ENCODE peak calls at places on chromosomes 13 and 19, in six cellular contexts. G, I, F, B, T and K are unnamed samples.
A peak's percentile ranks its signal among the peaks of the same experiment; 100 is the strongest.

GRCh38 chr19:56350416-56351045 is 35.9 kb upstream of the ZSCAN5A start:
- DNase-seq in B (peak; percentile 11), I (no peak), F (peak; percentile 40), G (peak; percentile 54), T (peak; percentile 55), K (peak; percentile 56)

GRCh38 chr13:26465954-26466353 is 91.5 kb upstream of the WASF3 start:
- DNase-seq in B (no peak), T (no peak), G (no peak), I (no peak), F (no peak), K (no peak)

GRCh38 chr13:23686948-23687347 is 116.7 kb downstream of the TNFRSF19 start:
- DNase-seq in I (no peak), T (no peak), F (no peak), G (no peak), B (no peak), K (no peak)

GRCh38 chr13:21240586-21240985 is 64.1 kb downstream of the MRPL57 start:
- DNase-seq in F (no peak), B (no peak), G (no peak), I (no peak), T (no peak), K (peak; percentile 59)

GRCh38 chr13:39385621-39386231 is 217.3 kb downstream of the LHFPL6 start:
- DNase-seq in F (no peak), G (no peak), B (no peak), T (no peak), I (no peak), K (no peak)

GRCh38 chr13:88246239-88246638 is 575.1 kb downstream of the SLITRK5 start:
- DNase-seq in T (no peak), F (peak; percentile 3), B (no peak), G (no peak), I (no peak), K (peak; percentile 17)

GRCh38 chr19:45556835-45557234 is 27.8 kb downstream of the OPA3 start:
- DNase-seq in B (no peak), F (no peak), I (no peak), G (peak; percentile 28), T (no peak), K (no peak)

GRCh38 chr13:109111141-109111540 is 481.7 kb downstream of the MYO16 start:
- DNase-seq in F (no peak), B (no peak), I (no peak), G (no peak), T (no peak), K (no peak)

GRCh38 chr13:21674271-21675009 is 3.6 kb downstream of the FGF9 start:
- DNase-seq in B (no peak), T (peak; percentile 42), G (peak; percentile 33), I (peak; percentile 81), F (no peak), K (peak; percentile 66)

GRCh38 chr13:64369121-64369520 is 2861.0 kb downstream of the PCDH9 start:
- DNase-seq in G (no peak), T (no peak), B (no peak), I (no peak), F (no peak), K (peak; percentile 6)

GRCh38 chr19:47156861-47157454 is 26.3 kb downstream of the SAE1 start:
- DNase-seq in T (no peak), I (no peak), B (peak; percentile 24), G (no peak), F (no peak), K (peak; percentile 46)

DNA sequence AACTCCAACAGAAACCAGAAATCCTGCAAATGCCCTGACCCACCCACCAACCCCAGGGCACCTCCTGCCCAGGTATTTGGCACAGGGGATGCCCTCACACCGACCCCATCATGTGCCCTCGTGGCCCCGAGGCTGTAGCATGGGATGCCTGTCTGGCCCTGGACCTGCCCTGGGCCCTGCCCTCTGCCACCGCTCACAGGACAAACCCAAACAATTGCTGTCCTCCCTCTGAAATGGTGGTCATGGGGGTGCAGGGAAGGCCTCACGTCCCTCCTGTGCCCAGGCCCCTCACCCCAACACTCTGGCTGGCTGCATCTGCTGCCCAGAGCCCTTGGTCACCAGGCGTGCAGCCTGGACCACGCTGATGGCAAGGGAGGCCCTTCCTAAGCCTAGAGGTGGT is 2.1 kb upstream of the ZNF181 start:
- DNase-seq in B (no peak), G (no peak), F (no peak), T (no peak), I (no peak), K (no peak)
- H3K4me3 ChIP-seq in B (no peak overlapping the region), G (no peak overlapping the region), F (no peak overlapping the region), T (no peak overlapping the region), I (no peak overlapping the region), K (no peak overlapping the region)

GRCh38 chr13:111202745-111203144 is 87.6 kb downstream of the ARHGEF7 start:
- DNase-seq in G (peak; percentile 81), T (peak; percentile 69), F (no peak), I (no peak), B (no peak), K (peak; percentile 96)
- H3K4me1 ChIP-seq in G (peaks cover 71% of the 10 kb centered on the region), T (peaks cover 20% of the 10 kb centered on the region), F (no peaks in the 10 kb centered on the region), I (peaks cover 39% of the 10 kb centered on the region), B (peaks cover 48% of the 10 kb centered on the region), K (peaks cover 20% of the 10 kb centered on the region)

DNA sequence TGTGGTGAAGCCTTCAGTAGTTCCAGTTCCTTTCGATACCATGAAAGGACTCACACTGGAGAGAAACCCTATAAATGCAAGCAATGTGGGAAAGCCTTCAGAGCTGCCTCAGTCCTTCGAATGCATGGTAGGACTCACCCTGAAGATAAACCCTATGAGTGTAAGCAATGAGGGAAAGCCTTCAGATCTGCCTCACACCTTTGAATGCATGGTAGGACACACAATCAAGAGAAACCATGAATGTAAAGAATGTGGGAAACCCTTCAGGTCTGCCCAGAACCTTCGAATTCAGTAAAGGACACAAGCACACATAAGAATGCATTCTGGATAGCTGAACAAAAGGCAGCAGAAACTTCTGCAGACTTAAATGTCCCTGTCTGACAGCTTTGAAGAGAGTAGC is 18.3 kb downstream of the ZNF69 start:
- DNase-seq in G (no peak), F (no peak), T (no peak), B (no peak), I (no peak), K (no peak)
- H3K9me3 ChIP-seq in G (peaks cover 3% of the 10 kb centered on the region), F (peaks cover 10% of the 10 kb centered on the region), T (peaks cover 18% of the 10 kb centered on the region), B (peaks cover 15% of the 10 kb centered on the region), I (peaks cover 96% of the 10 kb centered on the region), K (peaks cover 14% of the 10 kb centered on the region)

GRCh38 chr13:73741742-73742141 is 392.5 kb downstream of the KLF12 start:
- DNase-seq in T (no peak), G (no peak), I (no peak), F (no peak), B (no peak), K (no peak)

GRCh38 chr13:73737214-73737613 is 397.0 kb downstream of the KLF12 start:
- DNase-seq in B (no peak), T (no peak), I (no peak), F (no peak), G (no peak), K (no peak)

GRCh38 chr13:73738626-73739025 is 395.6 kb downstream of the KLF12 start:
- DNase-seq in G (no peak), T (no peak), I (no peak), B (no peak), F (no peak), K (no peak)

GRCh38 chr13:73741111-73741510 is 393.1 kb downstream of the KLF12 start:
- DNase-seq in F (no peak), G (no peak), T (no peak), B (no peak), I (no peak), K (no peak)

DNA sequence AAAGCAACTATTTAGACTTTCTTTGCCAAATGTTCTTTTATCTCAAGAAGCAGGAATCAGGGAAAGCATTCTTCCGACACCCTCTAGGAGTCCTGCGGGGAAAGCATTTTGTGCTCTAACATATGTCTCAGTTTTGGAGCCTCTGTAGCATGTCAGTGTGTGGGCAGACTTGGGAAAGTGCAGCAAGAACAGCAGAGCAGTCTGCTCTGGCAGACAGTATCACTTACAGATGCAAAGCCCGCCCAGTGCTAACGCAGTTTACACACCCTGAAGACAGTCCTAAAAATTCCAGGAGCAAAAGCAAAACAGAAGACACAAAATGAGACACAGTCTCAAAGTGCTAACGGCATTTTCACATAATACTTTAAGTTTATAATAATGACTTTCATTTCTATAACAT is 393.5 kb downstream of the KLF12 start:
- DNase-seq in G (peak; percentile 13), I (no peak), F (no peak), B (no peak), T (no peak), K (no peak)
- H3K4me3 ChIP-seq in G (no peak overlapping the region), I (no peak overlapping the region), F (no peak overlapping the region), B (no peak overlapping the region), T (no peak overlapping the region), K (no peak overlapping the region)

GRCh38 chr19:38557205-38557799 is 60.5 kb downstream of the MAP4K1 start:
- DNase-seq in B (peak; percentile 85), I (peak; percentile 85), T (no peak), F (no peak), G (no peak), K (no peak)
- H3K4me1 ChIP-seq in B (peaks cover 59% of the 10 kb centered on the region), I (peaks cover 2% of the 10 kb centered on the region), T (no peaks in the 10 kb centered on the region), F (no peaks in the 10 kb centered on the region), G (no peaks in the 10 kb centered on the region), K (no peaks in the 10 kb centered on the region)

GRCh38 chr19:37565370-37565669 is 29.3 kb downstream of the ZNF571 start:
- DNase-seq in T (no peak), F (no peak), G (no peak), I (no peak), B (no peak), K (no peak)
- H3K9me3 ChIP-seq in T (peaks cover 64% of the 10 kb centered on the region), F (peaks cover 6% of the 10 kb centered on the region), G (peaks cover 18% of the 10 kb centered on the region), I (no peaks in the 10 kb centered on the region), B (peaks cover 20% of the 10 kb centered on the region), K (peaks cover 14% of the 10 kb centered on the region)

GRCh38 chr19:38034153-38034835 is 127.3 kb downstream of the SIPA1L3 start:
- DNase-seq in T (no peak), B (no peak), I (no peak), F (no peak), G (no peak), K (peak; percentile 19)
- H3K4me3 ChIP-seq in T (no peak overlapping the region), B (peak overlapping the region; percentile 11), I (no peak overlapping the region), F (no peak overlapping the region), G (no peak overlapping the region), K (no peak overlapping the region)

GRCh38 chr19:3186377-3186688 is 603 bp downstream of the NCLN start:
- DNase-seq in I (peak; percentile 92), T (peak; percentile 60), B (no peak), G (no peak), F (peak; percentile 16), K (peak; percentile 14)
- H3K4me1 ChIP-seq in I (peaks cover 50% of the 10 kb centered on the region), T (peaks cover 19% of the 10 kb centered on the region), B (peaks cover 14% of the 10 kb centered on the region), G (peaks cover 22% of the 10 kb centered on the region), F (peaks cover 3% of the 10 kb centered on the region), K (peaks cover 9% of the 10 kb centered on the region)

DNA sequence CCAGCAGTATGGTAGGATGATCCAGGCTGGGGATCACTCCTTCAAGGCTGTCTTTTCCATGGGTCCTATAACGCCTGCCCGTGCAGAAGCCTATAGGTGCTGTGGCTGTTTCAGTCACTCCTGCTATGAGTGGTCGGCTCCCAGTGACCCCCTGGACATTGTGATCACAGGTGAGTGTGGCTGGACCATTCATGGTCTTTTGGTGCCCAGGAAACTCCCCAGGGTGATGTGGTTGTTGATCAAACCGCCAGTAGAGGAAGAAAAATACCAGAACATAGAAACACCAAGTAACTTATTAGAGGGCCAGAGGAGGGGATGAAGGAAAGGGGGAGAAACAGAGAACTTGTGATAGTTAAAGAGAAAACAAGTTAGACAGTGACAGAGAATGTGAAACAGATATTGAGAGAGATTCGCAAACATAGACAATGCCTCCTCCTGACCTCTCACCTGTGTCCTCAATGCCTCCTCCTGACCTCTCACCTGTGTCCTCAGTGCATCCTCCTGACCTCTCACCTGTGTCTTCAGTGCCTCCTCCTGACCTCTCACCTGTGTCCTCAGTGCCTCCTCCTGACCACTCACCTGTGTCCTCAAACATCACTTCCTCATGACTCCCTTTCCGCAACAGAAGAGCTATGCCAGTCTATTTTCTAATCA is 19.4 kb downstream of the LAIR2 start:
- DNase-seq in F (no peak), T (no peak), I (no peak), G (no peak), B (no peak), K (no peak)
- H3K9me3 ChIP-seq in F (no peaks in the 10 kb centered on the region), T (no peaks in the 10 kb centered on the region), I (no peaks in the 10 kb centered on the region), G (no peaks in the 10 kb centered on the region), B (no peaks in the 10 kb centered on the region), K (no peaks in the 10 kb centered on the region)